ENCODE peak calls at places on chromosomes 13 and 19, in four cellular contexts. O is pancreas, W is endothelial cell of umbilical vein, P is retina. N is an unnamed sample.

GRCh38 chr19:50486823-50487515 is 10.3 kb upstream of the GARIN5A start:
- DNase-seq in W (peak; percentile 15), O (no peak), P (no peak), N (peak; percentile 58)

GRCh38 chr19:13920940-13921744 is 15.1 kb downstream of the CC2D1A start:
- DNase-seq in P (peak; percentile 30), O (no peak), W (peak; percentile 34), N (peak; percentile 74)

GRCh38 chr13:28470286-28470685 is 24.6 kb downstream of the FLT1 start:
- DNase-seq in O (no peak), P (no peak), W (no peak), N (no peak)

GRCh38 chr13:99374994-99375805 is 68.0 kb upstream of the GPR183 start:
- DNase-seq in P (no peak), O (no peak), W (no peak), N (no peak)

GRCh38 chr19:14472202-14472961 is 2.8 kb downstream of the PTGER1 start:
- DNase-seq in O (peak; percentile 62), W (peak; percentile 51), P (peak; percentile 92), N (no peak)

GRCh38 chr13:98939552-98940306 is 38.1 kb downstream of the DOCK9 start:
- DNase-seq in W (no peak), P (no peak), O (no peak), N (no peak)

GRCh38 chr19:3842948-3843347 is 25.9 kb downstream of the ZFR2 start:
- DNase-seq in O (no peak), W (no peak), P (no peak), N (no peak)

GRCh38 chr13:114140909-114141255 is 8.5 kb upstream of the RASA3 start:
- DNase-seq in W (no peak), P (peak; percentile 27), O (no peak), N (no peak)

GRCh38 chr19:33727331-33728028 is 69.2 kb upstream of the KCTD15 start:
- DNase-seq in O (peak; percentile 42), P (no peak), W (no peak), N (no peak)

GRCh38 chr19:47003611-47003935 is 16.1 kb upstream of the NPAS1 start:
- DNase-seq in O (no peak), P (peak; percentile 74), W (no peak), N (no peak)

GRCh38 chr13:62697702-62698101 is 1282.1 kb upstream of the PCDH20 start:
- DNase-seq in P (peak; percentile 49), O (no peak), W (no peak), N (no peak)

GRCh38 chr19:55344444-55344843 is 4.8 kb downstream of the KMT5C start:
- DNase-seq in P (no peak), O (no peak), W (no peak), N (peak; percentile 53)

GRCh38 chr13:99981115-99982020 is at the start of gene ZIC2:
- DNase-seq in W (no peak), P (peak; percentile 94), O (no peak), N (peak; percentile 55)

N was measured in foreskin fibroblast.